ENCODE peak calls at places on chromosomes 12 and 14, in eight cellular contexts. H is mammary epithelial cell; E is sigmoid colon; F is naive thymus-derived CD4-positive, alpha-beta T cell; A is PC-9; R is mucosa of descending colon; V is IMR-90; X is cardiac muscle cell. D is an unnamed sample. For H3K36me3, the result is how much of the 10 kb centered on the place peaks cover.

GRCh38 chr12:66387067-66387466 is 84.8 kb downstream of the HELB start:
- DNase-seq in V (no peak), E (no peak), F (no peak), A (no peak), R (no peak), H (no peak), X (no peak), D (no peak)

GRCh38 chr12:65741662-65742480 is 82.4 kb upstream of the HMGA2 start:
- DNase-seq in V (peak), H (no peak), F (peak), R (peak), E (no peak), A (no peak), X (peak), D (no peak)

GRCh38 chr12:72053604-72054003 is 115.0 kb downstream of the TPH2 start:
- DNase-seq in R (no peak), A (no peak), H (no peak), F (no peak), X (no peak), V (no peak), E (no peak), D (no peak)

GRCh38 chr12:125272252-125272980 is 207.2 kb downstream of the AACS start:
- DNase-seq in A (no peak), E (no peak), V (no peak), H (no peak), R (no peak), X (no peak), F (no peak), D (no peak)

GRCh38 chr14:85527006-85527405 is 2.9 kb upstream of the FLRT2 start:
- DNase-seq in A (no peak), X (no peak), F (no peak), R (no peak), E (no peak), V (peak), H (peak), D (no peak)

GRCh38 chr12:94304012-94304411 is 155.6 kb downstream of the PLXNC1 start:
- DNase-seq in E (no peak), H (no peak), R (no peak), A (no peak), V (no peak), X (no peak), F (no peak), D (no peak)

GRCh38 chr14:59520224-59520623 is 35.9 kb downstream of the JKAMP start:
- DNase-seq in A (no peak), H (no peak), E (no peak), F (no peak), R (no peak), X (no peak), V (no peak), D (no peak)

GRCh38 chr12:44885902-44886301 is 9.8 kb upstream of the NELL2 start:
- DNase-seq in R (no peak), F (no peak), A (no peak), E (no peak), X (no peak), H (no peak), V (no peak), D (no peak)

GRCh38 chr12:105455250-105455649 is 124.8 kb downstream of the C12orf75 start:
- DNase-seq in F (no peak), E (no peak), R (no peak), X (no peak), A (peak), H (peak), V (no peak), D (no peak)

GRCh38 chr12:87385322-87385721 is 643.9 kb downstream of the C12orf50 start:
- DNase-seq in F (no peak), V (no peak), H (no peak), X (no peak), A (no peak), E (no peak), R (no peak), D (no peak)

GRCh38 chr14:58873228-58873953 is 235.6 kb downstream of the DACT1 start:
- DNase-seq in X (peak), A (no peak), E (no peak), F (no peak), H (no peak), V (no peak), R (peak), D (no peak)

GRCh38 chr14:54650331-54651017 is 83.5 kb downstream of the SAMD4A start:
- DNase-seq in A (no peak), V (peak), X (no peak), F (no peak), H (peak), R (peak), E (peak), D (no peak)

GRCh38 chr14:31118892-31119291 is 88.7 kb downstream of the HECTD1 start:
- DNase-seq in A (no peak), F (no peak), E (no peak), X (no peak), H (no peak), V (no peak), R (no peak), D (no peak)

GRCh38 chr14:103731916-103732867 is 16.6 kb downstream of the ZFYVE21 start:
- DNase-seq in H (no peak), R (no peak), A (no peak), V (no peak), F (no peak), X (no peak), E (no peak), D (peak)

GRCh38 chr12:109477185-109477962 is at the start of the genes KCTD10 and UBE3B:
- DNase-seq in X (peak), R (peak), E (peak), V (peak), A (peak), F (peak), H (peak), D (peak)

GRCh38 chr12:3278681-3279414 is 201.7 kb downstream of the TSPAN9 start:
- DNase-seq in X (no peak), F (no peak), H (peak), R (no peak), E (no peak), A (no peak), V (no peak), D (no peak)

GRCh38 chr12:120468846-120469449 is 600 bp downstream of the SRSF9 start:
- DNase-seq in V (peak), X (no peak), A (no peak), H (no peak), F (no peak), R (peak), E (peak), D (peak)

GRCh38 chr12:110540048-110540447 is 37.9 kb downstream of the RAD9B start:
- DNase-seq in V (no peak), H (no peak), E (no peak), A (no peak), R (no peak), F (no peak), X (no peak), D (no peak)

GRCh38 chr12:64877363-64878004 is 53.0 kb downstream of the TBC1D30 start:
- DNase-seq in F (no peak), R (no peak), X (no peak), V (no peak), E (no peak), A (no peak), H (no peak), D (no peak)

GRCh38 chr12:116027551-116027821 is 250.0 kb downstream of the MED13L start:
- DNase-seq in A (no peak), X (no peak), E (no peak), V (no peak), R (no peak), H (no peak), F (no peak), D (no peak)

GRCh38 chr14:103384450-103385152 is 614 bp upstream of the MARK3 start:
- DNase-seq in F (no peak), E (no peak), X (no peak), V (no peak), R (no peak), H (no peak), A (no peak), D (no peak)

GRCh38 chr14:84806627-84807026 is 723.3 kb upstream of the FLRT2 start:
- DNase-seq in F (no peak), R (no peak), X (no peak), A (no peak), V (no peak), H (peak), E (no peak), D (no peak)

GRCh38 chr14:101333335-101334280 is 227.7 kb upstream of the DIO3 start:
- DNase-seq in F (no peak), A (peak), E (no peak), X (no peak), V (no peak), H (no peak), R (no peak), D (no peak)

GRCh38 chr14:87468531-87468930 is 524.5 kb downstream of the GALC start:
- DNase-seq in X (no peak), A (no peak), V (no peak), R (no peak), H (no peak), E (no peak), F (no peak), D (no peak)

GRCh38 chr14:94056579-94057308 is 24.3 kb downstream of the DDX24 start:
- DNase-seq in X (no peak), V (no peak), H (no peak), F (no peak), E (no peak), R (peak), A (no peak), D (peak)

GRCh38 chr14:94062344-94062904 is 18.6 kb downstream of the DDX24 start:
- DNase-seq in A (no peak), H (peak), E (no peak), X (no peak), R (no peak), V (peak), F (no peak), D (no peak)

GRCh38 chr14:94058674-94059138 is 22.3 kb downstream of the DDX24 start:
- DNase-seq in V (no peak), H (no peak), F (no peak), X (no peak), R (peak), A (no peak), E (no peak), D (peak)

GRCh38 chr14:94058128-94058673 is 22.8 kb downstream of the DDX24 start:
- DNase-seq in H (no peak), V (no peak), E (no peak), R (no peak), X (no peak), F (no peak), A (no peak), D (no peak)

GRCh38 chr14:94059998-94060397 is 21.0 kb downstream of the DDX24 start:
- DNase-seq in V (no peak), R (no peak), F (no peak), H (no peak), A (no peak), X (peak), E (no peak), D (peak)
- H3K36me3 ChIP-seq in V (half or more), R (under half), F (half or more), H (under half), A (under half), X (half or more), E (half or more), D (half or more)

GRCh38 chr14:68897559-68898160 is 81.4 kb downstream of the ACTN1 start:
- DNase-seq in H (no peak), R (no peak), F (no peak), A (no peak), V (no peak), E (no peak), X (no peak), D (no peak)

GRCh38 chr14:68898248-68899032 is 80.7 kb downstream of the ACTN1 start:
- DNase-seq in R (no peak), E (peak), V (no peak), H (no peak), F (no peak), A (no peak), X (no peak), D (no peak)

GRCh38 chr14:68902357-68902756 is 76.7 kb downstream of the ACTN1 start:
- DNase-seq in H (no peak), F (no peak), V (no peak), R (no peak), X (no peak), E (no peak), A (no peak), D (no peak)

GRCh38 chr14:68896132-68896531 is 83.0 kb downstream of the ACTN1 start:
- DNase-seq in X (no peak), F (no peak), V (no peak), R (no peak), E (no peak), H (no peak), A (no peak), D (no peak)

GRCh38 chr14:68899033-68899603 is 80.0 kb downstream of the ACTN1 start:
- DNase-seq in X (no peak), E (no peak), A (no peak), V (no peak), R (no peak), H (no peak), F (no peak), D (no peak)
- H3K36me3 ChIP-seq in X (under half), E (half or more), A (half or more), V (half or more), R (under half), H (under half), F (half or more), D (under half)

GRCh38 chr14:92161521-92161920 is 39.8 kb downstream of the CPSF2 start:
- DNase-seq in R (no peak), F (no peak), A (no peak), E (no peak), H (no peak), X (no peak), V (no peak), D (no peak)

GRCh38 chr14:92164958-92165357 is 43.2 kb downstream of the CPSF2 start:
- DNase-seq in X (no peak), E (no peak), A (no peak), R (no peak), F (no peak), H (no peak), V (no peak), D (no peak)

GRCh38 chr14:92160619-92161018 is 38.9 kb downstream of the CPSF2 start:
- DNase-seq in R (no peak), X (no peak), H (peak), V (peak), A (peak), F (no peak), E (no peak), D (no peak)
- H3K36me3 ChIP-seq in R (under half), X (half or more), H (under half), V (under half), A (under half), F (half or more), E (half or more), D (half or more)

DNA sequence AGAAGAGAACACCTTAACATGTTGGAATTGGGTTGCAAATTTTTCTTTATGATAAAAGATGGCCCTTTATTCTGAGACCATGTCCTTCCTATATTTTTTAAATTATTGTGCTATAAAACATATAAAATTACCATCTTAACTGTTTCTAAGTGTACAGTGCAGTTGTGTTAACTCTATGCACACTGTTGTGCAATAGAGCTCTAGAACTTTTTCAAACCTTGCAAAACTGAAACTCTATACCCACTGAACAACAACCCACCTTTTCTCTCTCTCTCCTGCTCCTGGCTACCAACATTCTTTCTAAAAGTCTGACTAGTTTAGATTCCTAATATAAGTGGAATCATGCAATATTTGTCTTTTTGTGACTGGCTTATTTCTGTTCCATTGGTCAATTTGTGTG is 7.8 kb upstream of the CPM start:
- DNase-seq in F (no peak), E (no peak), A (no peak), X (no peak), H (no peak), V (no peak), R (no peak), D (no peak)
- H3K36me3 ChIP-seq in F (under half), E (under half), A (under half), X (under half), H (under half), V (under half), R (under half), D (under half)

D was measured in spleen.